ENCODE peak calls at places on chromosomes 11 and 22, in four cellular contexts. L is body of pancreas, S is uterus, G is testis. P is an unnamed sample.

GRCh38 chr22:39183991-39184585 is 31.6 kb upstream of the CBX7 start:
- DNase-seq in L (peak), S (no peak), G (peak), P (no peak)

GRCh38 chr11:70842256-70842655 is 410.1 kb downstream of the SHANK2 start:
- DNase-seq in L (no peak), S (no peak), G (no peak), P (no peak)

GRCh38 chr11:78101073-78101472 is 21.4 kb upstream of the NDUFC2 start:
- DNase-seq in L (no peak), S (no peak), G (no peak), P (no peak)

GRCh38 chr11:109223441-109223840 is 198.5 kb upstream of the C11orf87 start:
- DNase-seq in L (no peak), S (no peak), G (no peak), P (no peak)

GRCh38 chr11:127670372-127670771 is 669.8 kb upstream of the KIRREL3 start:
- DNase-seq in L (no peak), S (no peak), G (no peak), P (no peak)

GRCh38 chr11:107799245-107799859 is 59.2 kb downstream of the SLC35F2 start:
- DNase-seq in L (peak), S (peak), G (peak), P (peak)

GRCh38 chr22:17536269-17536668 is 27.0 kb upstream of the SLC25A18 start:
- DNase-seq in L (no peak), S (no peak), G (no peak), P (no peak)

GRCh38 chr22:23110922-23111527 is 30.8 kb downstream of the RSPH14 start:
- DNase-seq in L (no peak), S (no peak), G (no peak), P (no peak)

GRCh38 chr11:93577291-93577690 is 34.1 kb upstream of the SMCO4 start:
- DNase-seq in L (no peak), S (no peak), G (no peak), P (no peak)

GRCh38 chr22:25942989-25943411 is 201.0 kb downstream of the MYO18B start:
- DNase-seq in L (peak), S (no peak), G (no peak), P (no peak)

GRCh38 chr11:111349191-111349695 is 29.8 kb downstream of the POU2AF1 start:
- DNase-seq in L (no peak), S (no peak), G (no peak), P (no peak)

GRCh38 chr22:27196483-27196882 is 539.1 kb downstream of the MIAT start:
- DNase-seq in L (no peak), S (no peak), G (no peak), P (no peak)

GRCh38 chr11:122189259-122189658 is 73.2 kb upstream of the BLID start:
- DNase-seq in L (no peak), S (no peak), G (no peak), P (no peak)

GRCh38 chr11:85682330-85683305 is 3.4 kb downstream of the CCDC89 start:
- DNase-seq in L (peak), S (peak), G (peak), P (no peak)

GRCh38 chr11:65429724-65430405 is 7.3 kb downstream of the NEAT1 start:
- DNase-seq in L (peak), S (peak), G (peak), P (peak)

GRCh38 chr22:50250555-50251471 is at the start of gene HDAC10:
- DNase-seq in L (peak), S (peak), G (peak), P (peak)
- TF ChIP-seq POLR2A in L (peak), S (no peak), G (no peak), P (peak)

GRCh38 chr11:68036717-68037239 is 2.0 kb upstream of the TCIRG1 start:
- DNase-seq in L (peak), S (no peak), G (no peak), P (peak)
- TF ChIP-seq POLR2A in L (no peak), S (no peak), G (no peak), P (no peak)

GRCh38 chr11:133937015-133937414 is 19.8 kb downstream of the IGSF9B start:
- DNase-seq in L (no peak), S (no peak), G (no peak), P (no peak)
- TF ChIP-seq POLR2A in L (no peak), S (no peak), G (no peak), P (no peak)

GRCh38 chr11:66866420-66867010 is 9.7 kb downstream of the LRFN4 start:
- DNase-seq in L (no peak), S (no peak), G (no peak), P (no peak)

GRCh38 chr11:66868726-66869291 is 11.9 kb downstream of the LRFN4 start:
- DNase-seq in L (peak), S (no peak), G (no peak), P (peak)

GRCh38 chr11:66869471-66869870 is 12.6 kb downstream of the LRFN4 start:
- DNase-seq in L (no peak), S (no peak), G (no peak), P (no peak)

GRCh38 chr11:66867425-66868040 is 10.7 kb downstream of the LRFN4 start:
- DNase-seq in L (no peak), S (no peak), G (no peak), P (no peak)

GRCh38 chr11:66868082-66868725 is 11.3 kb downstream of the LRFN4 start:
- DNase-seq in L (no peak), S (no peak), G (no peak), P (no peak)
- TF ChIP-seq POLR2A in L (no peak), S (no peak), G (no peak), P (peak)

DNA sequence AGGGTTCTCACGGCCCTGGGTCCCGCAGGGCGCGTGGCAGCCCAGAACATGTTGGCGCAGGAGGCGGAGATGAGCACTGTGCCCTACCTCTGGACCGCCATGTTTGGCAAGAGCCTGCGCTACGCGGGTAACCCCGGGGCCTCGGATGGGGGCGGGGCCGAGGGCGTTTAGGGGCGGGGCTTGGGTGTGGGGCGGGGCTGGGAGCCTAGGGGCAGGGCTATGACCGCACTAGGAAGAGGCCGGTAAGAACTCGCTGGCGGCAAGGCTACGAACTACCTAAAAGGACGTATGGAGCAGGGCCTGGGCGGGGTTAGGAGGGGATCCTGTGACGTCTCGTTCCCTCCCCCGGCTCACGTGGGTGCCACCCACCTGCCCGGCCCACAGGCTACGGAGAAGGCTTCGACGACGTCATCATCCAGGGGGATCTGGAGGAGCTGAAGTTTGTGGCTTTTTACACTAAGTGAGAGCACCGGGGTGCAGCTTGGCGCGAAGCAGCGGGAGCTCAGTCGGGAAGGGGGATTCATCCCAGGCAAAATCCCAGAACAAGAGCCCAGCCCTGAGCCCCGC is 2.8 kb upstream of the LZTR1 start:
- DNase-seq in L (peak), S (peak), G (peak), P (no peak)
- TF ChIP-seq POLR2A in L (no peak), S (no peak), G (no peak), P (no peak)

GRCh38 chr11:96389604-96390402 is at the start of the genes CCDC82 and JRKL:
- DNase-seq in L (peak), S (peak), G (peak), P (peak)
- TF ChIP-seq POLR2A in L (peak), S (peak), G (peak), P (peak)

DNA sequence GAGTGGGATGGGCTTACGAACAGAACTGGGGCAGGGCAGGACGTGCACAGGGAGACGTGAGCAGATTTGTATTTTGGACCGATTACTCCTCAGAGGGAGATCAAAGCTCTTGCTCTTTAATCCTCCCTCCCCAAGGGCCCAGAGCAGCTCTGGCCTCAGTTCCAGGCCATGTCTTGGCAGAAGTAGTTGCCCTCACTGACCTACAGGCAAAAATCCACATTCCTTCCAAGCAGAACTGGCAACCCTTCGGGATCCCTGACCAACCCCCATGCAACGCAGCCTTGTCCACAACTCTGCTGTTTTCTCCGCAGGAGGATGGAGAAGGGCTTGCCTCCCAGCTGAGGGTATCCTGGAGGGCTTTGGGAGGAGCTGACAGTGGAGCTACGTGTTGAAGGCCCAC is 68.3 kb downstream of the PDE2A start:
- DNase-seq in L (no peak), S (peak), G (peak), P (no peak)
- TF ChIP-seq POLR2A in L (no peak), S (no peak), G (no peak), P (no peak)

P was measured in NB4.